ENCODE peak calls at places on chromosome 4, in five cellular contexts. K is body of pancreas, Z is astrocyte, G is GM23338, I is fibroblast of lung. T is an unnamed sample. For H3K4me1, the result is how much of the 10 kb centered on the place peaks cover.

GRCh38 chr4:161883157-161883556 is 280.6 kb downstream of the FSTL5 start:
- DNase-seq in K (no peak), Z (no peak), G (no peak), I (no peak), T (no peak)

GRCh38 chr4:91087743-91088142 is 960.5 kb downstream of the CCSER1 start:
- DNase-seq in K (no peak), Z (no peak), G (no peak), I (peak), T (no peak)

GRCh38 chr4:6095023-6095817 is 77.0 kb upstream of the C4orf50 start:
- DNase-seq in K (no peak), Z (peak), G (no peak), I (peak), T (no peak)

GRCh38 chr4:10007772-10008171 is 13.5 kb downstream of the SLC2A9 start:
- DNase-seq in K (no peak), Z (no peak), G (no peak), I (no peak), T (no peak)

GRCh38 chr4:30903493-30903892 is 183.3 kb downstream of the PCDH7 start:
- DNase-seq in K (no peak), Z (peak), G (no peak), I (peak), T (no peak)

GRCh38 chr4:142817442-142817841 is 28.7 kb downstream of the INPP4B start:
- DNase-seq in K (no peak), Z (peak), G (no peak), I (peak), T (peak)

GRCh38 chr4:132587626-132588025 is 561.5 kb upstream of the PCDH10 start:
- DNase-seq in K (no peak), Z (peak), G (no peak), I (peak), T (no peak)

GRCh38 chr4:34417160-34417559 is 1827.2 kb downstream of the ARAP2 start:
- DNase-seq in K (no peak), Z (no peak), G (no peak), I (no peak), T (no peak)

GRCh38 chr4:102008711-102009110 is 218.2 kb downstream of the BANK1 start:
- DNase-seq in K (no peak), Z (no peak), G (no peak), I (peak), T (no peak)

GRCh38 chr4:102168580-102168979 is 176.7 kb downstream of the SLC39A8 start:
- DNase-seq in K (no peak), Z (peak), G (no peak), I (peak), T (no peak)

GRCh38 chr4:2104556-2105345 is 45.6 kb downstream of the NAT8L start:
- DNase-seq in K (no peak), Z (no peak), G (no peak), I (no peak), T (no peak)

GRCh38 chr4:108113229-108113628 is 55.5 kb downstream of the LEF1 start:
- DNase-seq in K (no peak), Z (no peak), G (no peak), I (no peak), T (peak)

GRCh38 chr4:87240341-87240740 is 19.9 kb upstream of the KLHL8 start:
- DNase-seq in K (no peak), Z (no peak), G (no peak), I (no peak), T (no peak)

GRCh38 chr4:34720563-34720962 is 1523.8 kb downstream of the ARAP2 start:
- DNase-seq in K (no peak), Z (peak), G (peak), I (peak), T (no peak)

GRCh38 chr4:147037089-147037488 is 91.4 kb upstream of the TTC29 start:
- DNase-seq in K (no peak), Z (no peak), G (no peak), I (no peak), T (no peak)

GRCh38 chr4:153341575-153342090 is 2.9 kb upstream of the MND1 start:
- DNase-seq in K (no peak), Z (peak), G (no peak), I (peak), T (no peak)

GRCh38 chr4:5292091-5292490 is 240.8 kb downstream of the STK32B start:
- DNase-seq in K (no peak), Z (no peak), G (no peak), I (no peak), T (no peak)

GRCh38 chr4:28463184-28463690 is 1602.6 kb downstream of the STIM2 start:
- DNase-seq in K (no peak), Z (no peak), G (no peak), I (no peak), T (no peak)

GRCh38 chr4:185219551-185220344 is 10.3 kb downstream of the SNX25 start:
- DNase-seq in K (peak), Z (peak), G (no peak), I (peak), T (no peak)

GRCh38 chr4:113604955-113605354 is 156.6 kb downstream of the CAMK2D start:
- DNase-seq in K (no peak), Z (peak), G (no peak), I (no peak), T (no peak)

GRCh38 chr4:124529131-124529530 is 183.4 kb downstream of the ANKRD50 start:
- DNase-seq in K (no peak), Z (no peak), G (no peak), I (no peak), T (no peak)

GRCh38 chr4:138410266-138410665 is 168.1 kb upstream of the SLC7A11 start:
- DNase-seq in K (peak), Z (no peak), G (no peak), I (no peak), T (no peak)

GRCh38 chr4:2865381-2865780 is 21.7 kb downstream of the ADD1 start:
- DNase-seq in K (no peak), Z (no peak), G (no peak), I (peak), T (no peak)

GRCh38 chr4:110344165-110344564 is 131.8 kb upstream of the ENPEP start:
- DNase-seq in K (no peak), Z (no peak), G (peak), I (no peak), T (no peak)

GRCh38 chr4:104353481-104353880 is 141.2 kb downstream of the CXXC4 start:
- DNase-seq in K (no peak), Z (no peak), G (no peak), I (no peak), T (no peak)

GRCh38 chr4:102299708-102300107 is 45.6 kb downstream of the SLC39A8 start:
- DNase-seq in K (peak), Z (peak), G (peak), I (peak), T (peak)

GRCh38 chr4:184812651-184813181 is 13.1 kb downstream of the ACSL1 start:
- DNase-seq in K (no peak), Z (no peak), G (no peak), I (peak), T (no peak)

GRCh38 chr4:53702334-53703266 is 111.3 kb upstream of the LNX1 start:
- DNase-seq in K (peak), Z (peak), G (peak), I (peak), T (no peak)

GRCh38 chr4:182328505-182328904 is 85.3 kb downstream of the TENM3 start:
- DNase-seq in K (no peak), Z (no peak), G (no peak), I (no peak), T (no peak)

GRCh38 chr4:2535386-2536192 is 858 bp upstream of the FAM193A start:
- DNase-seq in K (peak), Z (peak), G (peak), I (peak), T (peak)

GRCh38 chr4:680091-680490 is 5.7 kb downstream of the MYL5 start:
- DNase-seq in K (no peak), Z (no peak), G (no peak), I (no peak), T (peak)

DNA sequence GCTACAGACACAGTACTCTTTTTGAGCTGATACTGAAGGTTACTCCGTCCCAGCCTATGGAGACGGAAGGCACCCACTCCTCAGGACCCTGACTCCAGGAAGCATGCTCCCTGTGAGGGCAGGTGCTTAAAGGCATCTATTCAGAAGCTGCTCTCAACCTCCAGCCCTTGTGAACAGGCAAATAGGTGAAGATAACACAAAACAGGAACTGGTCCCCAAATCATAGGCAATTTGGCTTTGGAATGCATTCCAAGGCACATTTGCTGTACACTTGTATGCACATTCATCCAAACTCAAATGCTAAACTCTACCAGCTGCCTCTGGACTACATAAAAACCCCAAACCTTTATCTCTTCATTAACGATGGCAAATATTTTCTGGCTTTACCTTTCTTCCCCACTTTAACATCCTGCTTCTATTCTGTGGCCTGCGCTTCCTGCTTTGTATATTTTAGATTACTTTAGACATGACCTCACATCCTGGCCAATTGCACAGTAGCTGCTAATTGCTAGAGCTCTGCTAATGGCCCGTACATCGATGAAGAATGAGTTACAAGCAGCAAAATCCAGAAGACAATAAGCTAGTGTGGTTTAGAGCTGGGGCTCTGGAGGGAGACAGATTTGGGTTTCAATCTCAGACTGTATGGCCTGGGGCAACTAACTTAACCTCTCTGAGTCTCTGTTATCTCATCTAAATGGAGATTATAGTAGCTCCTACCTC is 3.2 kb downstream of the SEL1L3 start:
- DNase-seq in K (no peak), Z (peak), G (no peak), I (peak), T (peak)
- H3K27ac ChIP-seq in K (peak), Z (no peak), G (no peak), I (no peak), T (peak)

DNA sequence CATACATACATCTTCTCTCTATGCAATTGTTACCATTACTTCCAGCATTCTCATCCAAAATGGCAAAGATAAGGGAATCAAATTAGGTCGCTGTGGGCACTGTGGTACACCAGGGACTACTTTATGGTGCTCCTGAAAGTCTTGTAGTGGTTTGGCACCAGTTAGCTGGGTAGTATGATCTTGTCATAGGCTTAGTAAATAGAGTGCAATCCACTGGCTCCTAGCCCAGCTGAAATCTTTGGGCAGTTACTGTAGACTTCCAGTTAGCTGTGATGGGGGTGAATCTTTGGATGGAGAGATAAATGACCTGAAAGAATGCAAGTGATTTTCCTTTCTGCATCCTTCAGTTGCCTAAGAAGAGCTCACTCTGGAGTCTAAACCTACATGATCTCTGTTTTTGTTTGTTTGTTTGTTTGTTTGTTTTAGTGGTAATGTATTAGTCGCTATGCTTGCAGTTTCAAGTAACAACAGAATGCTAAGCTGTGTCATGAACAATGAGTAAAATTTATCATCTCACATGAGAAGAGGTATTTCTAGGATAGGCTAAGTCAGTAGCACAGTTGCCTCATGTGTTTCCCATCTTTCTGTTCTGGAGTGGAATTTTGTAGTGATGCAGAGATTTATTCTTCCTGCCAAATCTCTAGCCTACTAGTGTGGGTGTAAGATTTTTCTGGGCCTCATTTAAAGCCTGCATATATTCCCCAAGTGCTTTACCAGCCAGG is 24.2 kb downstream of the HERC3 start:
- DNase-seq in K (no peak), Z (peak), G (no peak), I (peak), T (no peak)
- H3K4me1 ChIP-seq in K (under half), Z (under half), G (under half), I (under half), T (under half)

GRCh38 chr4:26075588-26075987 is 161.6 kb downstream of the SMIM20 start:
- DNase-seq in K (no peak), Z (peak), G (no peak), I (peak), T (no peak)
- H3K4me3 ChIP-seq in K (no peak), Z (no peak), G (no peak), I (no peak), T (no peak)

DNA sequence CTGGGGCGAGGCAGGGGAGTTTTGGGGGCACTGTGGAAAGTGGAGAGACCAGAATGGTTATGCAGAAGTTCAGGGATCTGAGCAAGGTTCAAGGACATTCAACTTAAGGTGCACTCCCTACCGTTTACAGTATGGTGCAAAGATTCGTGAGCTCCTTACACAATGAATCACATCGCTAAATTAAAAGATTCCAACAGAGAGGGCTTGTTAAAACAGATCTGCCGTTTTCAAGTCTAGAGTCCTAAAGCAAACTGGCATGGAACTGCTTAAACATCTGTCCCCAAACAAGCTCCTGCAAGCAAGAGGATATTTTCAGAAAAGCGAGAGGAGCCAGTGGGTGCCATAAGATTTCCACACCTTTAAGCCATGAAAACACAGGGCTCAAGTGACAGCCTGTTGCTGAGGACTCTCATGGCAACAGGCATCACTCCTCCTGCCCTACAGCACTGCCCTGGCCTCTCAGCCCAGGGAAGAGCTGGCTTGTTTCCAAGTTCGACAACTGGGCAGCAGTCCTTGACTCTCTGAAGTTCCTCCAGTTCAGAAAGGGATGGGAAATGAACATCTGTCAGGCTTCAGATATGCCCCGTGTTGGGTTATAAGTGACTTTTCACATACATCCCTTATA is 10.0 kb downstream of the FAM184B start:
- DNase-seq in K (no peak), Z (no peak), G (no peak), I (no peak), T (no peak)
- H3K27ac ChIP-seq in K (no peak), Z (no peak), G (no peak), I (no peak), T (no peak)

T was measured in CD4-positive, alpha-beta memory T cell.